ENCODE peak calls at places on chromosomes 5 and 9, in eight cellular contexts. L is OCI-LY7; W is transverse colon; J is GM23338; G is CD8-positive, alpha-beta T cell; E is ovary; U is tibial artery; M is heart left ventricle. X is an unnamed sample.

GRCh38 chr5:151556808-151557207 is 34.3 kb downstream of the FAT2 start:
- DNase-seq in G (no peak), U (no peak), M (no peak), E (no peak), L (peak; percentile 4), W (no peak), J (no peak), X (no peak)

GRCh38 chr9:76835571-76836283 is 70.2 kb downstream of the PRUNE2 start:
- DNase-seq in U (no peak), G (no peak), M (no peak), L (no peak), J (no peak), W (no peak), E (peak; percentile 19), X (no peak)

GRCh38 chr5:176174345-176175025 is 63.7 kb upstream of the SIMC1 start:
- DNase-seq in W (no peak), L (no peak), U (no peak), M (no peak), G (no peak), E (no peak), J (no peak), X (no peak)

GRCh38 chr5:43227655-43228054 is 35.6 kb downstream of the NIM1K start:
- DNase-seq in G (no peak), J (peak; percentile 62), E (no peak), M (no peak), L (peak; percentile 20), U (no peak), W (no peak), X (peak; percentile 28)

GRCh38 chr9:127873886-127874285 is 3.6 kb downstream of the AK1 start:
- DNase-seq in J (no peak), E (peak; percentile 60), M (peak; percentile 81), U (peak; percentile 85), G (no peak), L (no peak), W (peak; percentile 58), X (no peak)

GRCh38 chr5:10874561-10874960 is 113.5 kb upstream of the DAP start:
- DNase-seq in J (no peak), E (no peak), M (no peak), W (no peak), L (no peak), G (no peak), U (no peak), X (no peak)

GRCh38 chr5:38515648-38516047 is 40.8 kb downstream of the LIFR start:
- DNase-seq in L (no peak), W (no peak), M (no peak), E (no peak), G (no peak), J (no peak), U (no peak), X (no peak)

GRCh38 chr5:141363952-141364660 is at the start of gene PCDHGA5:
- DNase-seq in W (no peak), G (no peak), L (no peak), M (no peak), J (no peak), U (no peak), E (no peak), X (no peak)

GRCh38 chr5:9439651-9440292 is 106.1 kb downstream of the SEMA5A start:
- DNase-seq in E (no peak), G (no peak), M (peak; percentile 33), W (no peak), U (no peak), L (no peak), J (no peak), X (no peak)

GRCh38 chr5:39100851-39101396 is 26.7 kb upstream of the RICTOR start:
- DNase-seq in M (no peak), J (no peak), G (no peak), U (no peak), E (no peak), L (no peak), W (no peak), X (no peak)

GRCh38 chr5:109479260-109479860 is 69.6 kb upstream of the PJA2 start:
- DNase-seq in U (no peak), M (no peak), J (peak; percentile 27), G (no peak), E (no peak), L (peak; percentile 33), W (no peak), X (peak; percentile 16)

GRCh38 chr9:17742065-17742464 is 163.2 kb downstream of the SH3GL2 start:
- DNase-seq in G (no peak), W (no peak), L (no peak), E (no peak), M (no peak), U (no peak), J (peak; percentile 90), X (no peak)

GRCh38 chr5:71882826-71883744 is 164.0 kb downstream of the CARTPT start:
- DNase-seq in U (no peak), M (no peak), L (no peak), E (no peak), G (no peak), J (no peak), W (no peak), X (no peak)

GRCh38 chr5:66231508-66231907 is 87.4 kb downstream of the SREK1 start:
- DNase-seq in U (no peak), W (no peak), L (no peak), M (no peak), E (no peak), J (no peak), G (no peak), X (no peak)

GRCh38 chr5:43063731-43064171 is 23.6 kb upstream of the ANXA2R start:
- DNase-seq in G (no peak), E (no peak), U (no peak), W (no peak), M (no peak), J (peak; percentile 62), L (no peak), X (no peak)

GRCh38 chr5:983238-983524 is 25.4 kb upstream of the NKD2 start:
- DNase-seq in G (no peak), E (no peak), M (no peak), U (no peak), L (no peak), W (no peak), J (no peak), X (no peak)

GRCh38 chr9:33817327-33818166 is 587 bp downstream of the UBE2R2 start:
- DNase-seq in E (peak; percentile 53), L (peak; percentile 66), W (peak; percentile 53), M (peak; percentile 60), J (peak; percentile 81), G (peak; percentile 71), U (peak; percentile 38), X (peak; percentile 74)

GRCh38 chr5:82799346-82800077 is 277.7 kb downstream of the TMEM167A start:
- DNase-seq in M (no peak), L (no peak), G (no peak), E (no peak), W (no peak), U (no peak), J (peak; percentile 23), X (no peak)
- TF ChIP-seq CTCF in M (no peak), L (peak; percentile 26), G (no peak), E (no peak), W (no peak), U (no peak), J (peak; percentile 36), X (no peak)

DNA sequence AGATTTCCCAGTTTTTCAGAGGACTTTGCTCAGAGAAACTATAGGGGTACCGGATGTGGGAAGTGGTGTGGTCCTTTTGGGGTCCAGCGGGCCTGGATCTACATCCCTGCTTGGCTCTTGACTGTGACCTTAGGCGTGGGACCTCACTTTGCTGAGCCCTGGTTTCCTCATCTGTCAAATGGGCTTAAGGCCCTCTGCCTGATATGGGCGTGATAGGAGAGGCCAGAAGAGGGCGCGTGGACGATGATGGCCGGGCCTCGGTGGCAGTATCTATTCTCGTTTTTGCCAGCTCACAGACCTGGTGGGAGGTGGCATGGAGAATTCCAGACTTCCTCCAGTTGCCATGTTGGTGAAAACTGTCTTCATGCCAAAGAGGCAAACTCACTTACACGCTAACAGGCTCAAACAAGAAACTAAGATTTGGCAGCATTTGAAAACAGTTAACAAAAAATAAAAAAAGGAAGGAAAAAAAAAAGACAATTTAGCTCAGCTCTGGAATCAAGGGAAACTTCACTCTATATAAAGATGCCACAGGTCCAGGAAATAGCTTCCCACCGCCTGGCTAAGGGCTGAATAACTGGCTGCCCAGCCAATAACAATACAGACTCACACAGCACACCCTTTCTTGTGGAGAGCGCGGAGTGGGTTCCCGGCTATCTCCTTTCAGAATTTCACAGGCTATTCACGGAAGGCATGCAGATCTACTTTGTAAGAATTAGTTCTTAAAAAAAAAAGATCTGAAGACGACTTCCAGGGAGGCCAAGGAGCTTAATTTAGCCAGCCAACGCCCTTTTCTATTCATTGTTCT is 1.7 kb downstream of the SH3PXD2B start:
- DNase-seq in J (no peak), M (peak; percentile 51), G (no peak), W (peak; percentile 29), E (no peak), L (no peak), U (peak; percentile 62), X (no peak)
- TF ChIP-seq CTCF in J (peak; percentile 18), M (no peak), G (no peak), W (no peak), E (no peak), L (peak; percentile 48), U (no peak), X (no peak)

GRCh38 chr5:180332051-180332517 is 21.1 kb downstream of the GFPT2 start:
- DNase-seq in U (no peak), E (no peak), L (no peak), G (no peak), M (no peak), W (no peak), J (peak; percentile 93), X (no peak)
- TF ChIP-seq CTCF in U (no peak), E (no peak), L (no peak), G (no peak), M (no peak), W (no peak), J (peak; percentile 53), X (no peak)

GRCh38 chr5:135878156-135878620 is 17.5 kb downstream of the IL9 start:
- DNase-seq in L (no peak), E (no peak), G (no peak), U (no peak), W (no peak), J (no peak), M (no peak), X (no peak)

GRCh38 chr5:135881244-135881643 is 14.4 kb downstream of the IL9 start:
- DNase-seq in L (no peak), W (no peak), G (no peak), J (no peak), M (no peak), E (no peak), U (no peak), X (no peak)

GRCh38 chr5:135879591-135879990 is 16.1 kb downstream of the IL9 start:
- DNase-seq in E (no peak), L (no peak), M (no peak), U (no peak), W (no peak), G (peak; percentile 38), J (no peak), X (no peak)

GRCh38 chr5:135880801-135881200 is 14.8 kb downstream of the IL9 start:
- DNase-seq in M (no peak), E (no peak), W (no peak), L (no peak), U (no peak), G (peak; percentile 29), J (no peak), X (no peak)

DNA sequence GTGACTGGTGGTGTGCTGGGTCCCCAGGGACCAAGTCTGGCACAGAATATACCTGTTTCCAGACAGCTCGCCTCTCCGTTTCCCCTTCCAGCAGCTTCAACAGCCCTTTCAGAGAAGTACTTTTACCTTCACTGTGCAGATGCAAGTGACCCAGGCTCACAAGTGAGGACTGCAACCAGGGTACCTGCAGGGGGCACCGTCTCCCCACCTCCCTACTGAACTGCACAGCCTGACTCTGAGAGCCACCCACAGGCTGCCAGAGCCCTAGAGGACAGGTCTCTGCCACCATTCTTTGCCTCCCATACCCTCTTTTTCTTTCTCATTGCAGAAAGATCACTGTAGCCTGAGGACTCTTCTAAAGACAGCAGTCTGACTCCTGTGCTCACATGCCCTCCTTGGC is 15.4 kb downstream of the IL9 start:
- DNase-seq in J (peak; percentile 75), U (no peak), M (no peak), L (peak; percentile 40), E (no peak), W (peak; percentile 16), G (no peak), X (no peak)
- TF ChIP-seq CTCF in J (peak; percentile 69), U (no peak), M (no peak), L (peak; percentile 72), E (no peak), W (no peak), G (no peak), X (no peak)